ENCODE peak calls at places on chromosomes 16 and 17, in five cellular contexts. One of them, this sample, is unnamed. For H3K4me1, the result is how much of the 10 kb centered on the place peaks cover.

GRCh38 chr17:77909236-77909635 is 49.3 kb upstream of the TNRC6C start:
- DNase-seq in tibial nerve: no peak
- DNase-seq in right lobe of liver: no peak
- DNase-seq in endothelial cell of umbilical vein: no peak
- DNase-seq in esophagus squamous epithelium: no peak
- DNase-seq in this sample: peak

GRCh38 chr16:57667526-57668258 is 414 bp upstream of the ADGRG3 start:
- DNase-seq in right lobe of liver: peak
- DNase-seq in endothelial cell of umbilical vein: no peak
- DNase-seq in tibial nerve: no peak
- DNase-seq in esophagus squamous epithelium: no peak
- DNase-seq in this sample: no peak

GRCh38 chr17:68840073-68840472 is 115.1 kb downstream of the ABCA8 start:
- DNase-seq in tibial nerve: no peak
- DNase-seq in esophagus squamous epithelium: no peak
- DNase-seq in right lobe of liver: peak
- DNase-seq in endothelial cell of umbilical vein: no peak
- DNase-seq in this sample: no peak

GRCh38 chr16:53817117-53817516 is 113.2 kb downstream of the FTO start:
- DNase-seq in esophagus squamous epithelium: no peak
- DNase-seq in endothelial cell of umbilical vein: peak
- DNase-seq in right lobe of liver: no peak
- DNase-seq in tibial nerve: no peak
- DNase-seq in this sample: no peak

GRCh38 chr17:77378318-77379064 is 237.7 kb downstream of the SEC14L1 start:
- DNase-seq in right lobe of liver: no peak
- DNase-seq in esophagus squamous epithelium: no peak
- DNase-seq in endothelial cell of umbilical vein: no peak
- DNase-seq in tibial nerve: no peak
- DNase-seq in this sample: peak

GRCh38 chr16:9092282-9092962 is 978 bp downstream of the HAPSTR1 start:
- DNase-seq in esophagus squamous epithelium: no peak
- DNase-seq in tibial nerve: peak
- DNase-seq in endothelial cell of umbilical vein: peak
- DNase-seq in right lobe of liver: peak
- DNase-seq in this sample: peak

GRCh38 chr16:54462766-54463165 is 176.2 kb upstream of the IRX3 start:
- DNase-seq in esophagus squamous epithelium: no peak
- DNase-seq in tibial nerve: no peak
- DNase-seq in endothelial cell of umbilical vein: no peak
- DNase-seq in right lobe of liver: no peak
- DNase-seq in this sample: no peak

GRCh38 chr16:75591001-75591852 is 25.0 kb downstream of the GABARAPL2 start:
- DNase-seq in esophagus squamous epithelium: no peak
- DNase-seq in right lobe of liver: no peak
- DNase-seq in endothelial cell of umbilical vein: peak
- DNase-seq in tibial nerve: no peak
- DNase-seq in this sample: peak

GRCh38 chr17:82134101-82134500 is 36.1 kb upstream of the FASN start:
- DNase-seq in endothelial cell of umbilical vein: no peak
- DNase-seq in tibial nerve: peak
- DNase-seq in esophagus squamous epithelium: no peak
- DNase-seq in right lobe of liver: no peak
- DNase-seq in this sample: no peak

GRCh38 chr16:760498-761343 is at the start of gene MSLN:
- DNase-seq in esophagus squamous epithelium: no peak
- DNase-seq in endothelial cell of umbilical vein: no peak
- DNase-seq in tibial nerve: no peak
- DNase-seq in right lobe of liver: no peak
- DNase-seq in this sample: no peak

GRCh38 chr17:144936-145670 is 7.7 kb downstream of the SCGB1C2 start:
- DNase-seq in right lobe of liver: peak
- DNase-seq in esophagus squamous epithelium: no peak
- DNase-seq in endothelial cell of umbilical vein: no peak
- DNase-seq in tibial nerve: no peak
- DNase-seq in this sample: peak

GRCh38 chr16:50671644-50672260 is 9.4 kb downstream of the SNX20 start:
- DNase-seq in tibial nerve: no peak
- DNase-seq in esophagus squamous epithelium: no peak
- DNase-seq in right lobe of liver: no peak
- DNase-seq in endothelial cell of umbilical vein: peak
- DNase-seq in this sample: no peak

GRCh38 chr17:21358185-21358584 is 18.0 kb upstream of the KCNJ12 start:
- DNase-seq in endothelial cell of umbilical vein: no peak
- DNase-seq in tibial nerve: no peak
- DNase-seq in right lobe of liver: no peak
- DNase-seq in esophagus squamous epithelium: no peak
- DNase-seq in this sample: no peak
- H3K4me1 ChIP-seq in endothelial cell of umbilical vein: under half
- H3K4me1 ChIP-seq in tibial nerve: under half
- H3K4me1 ChIP-seq in right lobe of liver: under half
- H3K4me1 ChIP-seq in esophagus squamous epithelium: under half
- H3K4me1 ChIP-seq in this sample: under half

GRCh38 chr17:70187383-70187782 is 18.1 kb downstream of the KCNJ2 start:
- DNase-seq in right lobe of liver: no peak
- DNase-seq in esophagus squamous epithelium: no peak
- DNase-seq in tibial nerve: no peak
- DNase-seq in endothelial cell of umbilical vein: no peak
- DNase-seq in this sample: no peak

GRCh38 chr17:70183508-70183907 is 14.2 kb downstream of the KCNJ2 start:
- DNase-seq in tibial nerve: no peak
- DNase-seq in right lobe of liver: no peak
- DNase-seq in esophagus squamous epithelium: no peak
- DNase-seq in endothelial cell of umbilical vein: no peak
- DNase-seq in this sample: no peak

GRCh38 chr17:70184207-70184606 is 14.9 kb downstream of the KCNJ2 start:
- DNase-seq in tibial nerve: no peak
- DNase-seq in endothelial cell of umbilical vein: no peak
- DNase-seq in esophagus squamous epithelium: no peak
- DNase-seq in right lobe of liver: no peak
- DNase-seq in this sample: no peak

GRCh38 chr17:70185280-70185679 is 15.9 kb downstream of the KCNJ2 start:
- DNase-seq in endothelial cell of umbilical vein: no peak
- DNase-seq in right lobe of liver: no peak
- DNase-seq in esophagus squamous epithelium: no peak
- DNase-seq in tibial nerve: no peak
- DNase-seq in this sample: no peak

DNA sequence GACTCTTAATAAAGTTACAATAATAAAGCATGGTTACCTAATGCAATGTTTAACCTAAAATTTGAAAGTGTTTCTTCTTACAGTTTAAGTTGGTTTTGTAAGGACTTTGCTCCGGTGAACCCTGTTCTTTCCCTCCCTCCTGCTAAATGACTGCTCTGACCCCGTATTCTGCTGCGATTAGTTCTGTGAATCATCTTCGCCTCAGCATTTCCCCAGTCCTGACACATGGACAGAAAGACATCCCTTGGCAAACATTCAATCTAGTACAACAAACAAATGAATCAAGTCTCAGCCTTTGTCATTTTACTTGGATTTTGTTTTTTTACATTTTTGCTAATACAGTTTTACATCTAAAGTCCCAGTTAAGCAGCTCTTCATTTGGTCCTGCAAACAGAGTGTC is 15.4 kb downstream of the KCNJ2 start:
- DNase-seq in right lobe of liver: no peak
- DNase-seq in esophagus squamous epithelium: no peak
- DNase-seq in endothelial cell of umbilical vein: peak
- DNase-seq in tibial nerve: no peak
- DNase-seq in this sample: no peak
- TF ChIP-seq POLR2A in right lobe of liver: no peak
- TF ChIP-seq POLR2A in esophagus squamous epithelium: no peak
- TF ChIP-seq POLR2A in endothelial cell of umbilical vein: no peak
- TF ChIP-seq POLR2A in tibial nerve: no peak
- TF ChIP-seq POLR2A in this sample: no peak

DNA sequence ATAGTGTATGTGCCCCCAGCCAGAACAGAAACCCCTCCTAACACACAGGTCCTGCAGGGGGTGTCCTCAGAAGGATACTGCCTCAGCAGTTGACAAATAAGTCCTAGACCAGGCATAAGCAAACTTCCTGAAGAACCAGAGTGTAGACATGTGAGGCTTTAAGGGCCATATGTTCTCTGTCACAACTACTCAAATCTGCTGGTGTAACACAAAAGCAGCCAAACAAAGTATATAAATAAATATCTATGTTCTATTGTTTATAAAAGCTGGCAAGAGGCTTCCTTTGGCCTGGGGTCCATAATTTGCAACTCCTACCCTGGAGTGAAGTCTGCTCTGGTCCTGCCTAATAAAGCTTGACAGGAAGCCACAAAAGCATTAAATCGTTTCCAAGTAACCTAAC is 9.9 kb downstream of the FAM83G start:
- DNase-seq in esophagus squamous epithelium: no peak
- DNase-seq in endothelial cell of umbilical vein: no peak
- DNase-seq in tibial nerve: no peak
- DNase-seq in right lobe of liver: no peak
- DNase-seq in this sample: no peak
- H3K4me1 ChIP-seq in esophagus squamous epithelium: half or more
- H3K4me1 ChIP-seq in endothelial cell of umbilical vein: under half
- H3K4me1 ChIP-seq in tibial nerve: under half
- H3K4me1 ChIP-seq in right lobe of liver: under half
- H3K4me1 ChIP-seq in this sample: under half

GRCh38 chr17:58219007-58219788 is at the start of gene MKS1:
- DNase-seq in right lobe of liver: peak
- DNase-seq in esophagus squamous epithelium: peak
- DNase-seq in tibial nerve: peak
- DNase-seq in endothelial cell of umbilical vein: peak
- DNase-seq in this sample: peak
- TF ChIP-seq POLR2A in right lobe of liver: peak
- TF ChIP-seq POLR2A in esophagus squamous epithelium: no peak
- TF ChIP-seq POLR2A in tibial nerve: peak
- TF ChIP-seq POLR2A in endothelial cell of umbilical vein: peak
- TF ChIP-seq POLR2A in this sample: peak

GRCh38 chr17:80771612-80772005 is 220.0 kb upstream of the CHMP6 start:
- DNase-seq in endothelial cell of umbilical vein: no peak
- DNase-seq in esophagus squamous epithelium: no peak
- DNase-seq in right lobe of liver: no peak
- DNase-seq in tibial nerve: no peak
- DNase-seq in this sample: peak
- H3K4me1 ChIP-seq in endothelial cell of umbilical vein: under half
- H3K4me1 ChIP-seq in esophagus squamous epithelium: under half
- H3K4me1 ChIP-seq in right lobe of liver: under half
- H3K4me1 ChIP-seq in tibial nerve: under half
- H3K4me1 ChIP-seq in this sample: under half

GRCh38 chr16:11670171-11671131 is 2.2 kb downstream of the SNN start:
- DNase-seq in esophagus squamous epithelium: no peak
- DNase-seq in right lobe of liver: no peak
- DNase-seq in tibial nerve: no peak
- DNase-seq in endothelial cell of umbilical vein: no peak
- DNase-seq in this sample: no peak
- TF ChIP-seq POLR2A in esophagus squamous epithelium: no peak
- TF ChIP-seq POLR2A in right lobe of liver: no peak
- TF ChIP-seq POLR2A in tibial nerve: peak
- TF ChIP-seq POLR2A in endothelial cell of umbilical vein: no peak
- TF ChIP-seq POLR2A in this sample: no peak

GRCh38 chr17:75367312-75367711 is 38.2 kb downstream of the GRB2 start:
- DNase-seq in esophagus squamous epithelium: no peak
- DNase-seq in tibial nerve: no peak
- DNase-seq in endothelial cell of umbilical vein: no peak
- DNase-seq in right lobe of liver: no peak
- DNase-seq in this sample: no peak

GRCh38 chr17:75365931-75366275 is 39.6 kb downstream of the GRB2 start:
- DNase-seq in esophagus squamous epithelium: no peak
- DNase-seq in tibial nerve: no peak
- DNase-seq in endothelial cell of umbilical vein: peak
- DNase-seq in right lobe of liver: no peak
- DNase-seq in this sample: no peak

GRCh38 chr17:75364078-75364477 is 41.4 kb downstream of the GRB2 start:
- DNase-seq in right lobe of liver: no peak
- DNase-seq in esophagus squamous epithelium: no peak
- DNase-seq in tibial nerve: no peak
- DNase-seq in endothelial cell of umbilical vein: no peak
- DNase-seq in this sample: no peak

GRCh38 chr17:75366432-75366831 is 39.0 kb downstream of the GRB2 start:
- DNase-seq in esophagus squamous epithelium: no peak
- DNase-seq in tibial nerve: no peak
- DNase-seq in right lobe of liver: no peak
- DNase-seq in endothelial cell of umbilical vein: no peak
- DNase-seq in this sample: no peak

GRCh38 chr17:75365009-75365930 is 40.2 kb downstream of the GRB2 start:
- DNase-seq in tibial nerve: no peak
- DNase-seq in endothelial cell of umbilical vein: no peak
- DNase-seq in esophagus squamous epithelium: no peak
- DNase-seq in right lobe of liver: no peak
- DNase-seq in this sample: no peak
- H3K4me1 ChIP-seq in tibial nerve: under half
- H3K4me1 ChIP-seq in endothelial cell of umbilical vein: under half
- H3K4me1 ChIP-seq in esophagus squamous epithelium: under half
- H3K4me1 ChIP-seq in right lobe of liver: under half
- H3K4me1 ChIP-seq in this sample: half or more

This sample was measured in sigmoid colon.